ENCODE peak calls at places on chromosomes 7 and 10, in nine cellular contexts. One of them, this sample, is unnamed.

GRCh38 chr7:94003446-94004023 is 620 bp downstream of the BET1 start:
- DNase-seq in transverse colon: no peak
- DNase-seq in OCI-LY7: no peak
- DNase-seq in A549: no peak
- DNase-seq in GM23248: peak; percentile 65
- DNase-seq in PC-3: peak; percentile 26
- DNase-seq in psoas muscle: no peak
- DNase-seq in keratinocyte: no peak
- DNase-seq in mucosa of descending colon: peak; percentile 22
- DNase-seq in this sample: no peak

GRCh38 chr7:98815313-98815712 is 54.5 kb downstream of the TMEM130 start:
- DNase-seq in psoas muscle: no peak
- DNase-seq in transverse colon: no peak
- DNase-seq in PC-3: no peak
- DNase-seq in keratinocyte: no peak
- DNase-seq in mucosa of descending colon: no peak
- DNase-seq in OCI-LY7: no peak
- DNase-seq in A549: no peak
- DNase-seq in GM23248: no peak
- DNase-seq in this sample: no peak

GRCh38 chr7:102222445-102222844 is 64.2 kb upstream of the SH2B2 start:
- DNase-seq in OCI-LY7: no peak
- DNase-seq in mucosa of descending colon: no peak
- DNase-seq in psoas muscle: no peak
- DNase-seq in PC-3: no peak
- DNase-seq in transverse colon: no peak
- DNase-seq in A549: no peak
- DNase-seq in keratinocyte: no peak
- DNase-seq in GM23248: no peak
- DNase-seq in this sample: no peak

GRCh38 chr7:28572321-28573058 is 160.2 kb downstream of the CREB5 start:
- DNase-seq in transverse colon: no peak
- DNase-seq in A549: no peak
- DNase-seq in PC-3: peak; percentile 9
- DNase-seq in psoas muscle: no peak
- DNase-seq in GM23248: no peak
- DNase-seq in keratinocyte: no peak
- DNase-seq in OCI-LY7: peak; percentile 45
- DNase-seq in mucosa of descending colon: no peak
- DNase-seq in this sample: no peak

GRCh38 chr7:28354601-28355062 is 57.7 kb upstream of the CREB5 start:
- DNase-seq in transverse colon: no peak
- DNase-seq in mucosa of descending colon: no peak
- DNase-seq in A549: peak; percentile 85
- DNase-seq in psoas muscle: no peak
- DNase-seq in keratinocyte: peak; percentile 77
- DNase-seq in OCI-LY7: no peak
- DNase-seq in GM23248: peak; percentile 97
- DNase-seq in PC-3: peak; percentile 98
- DNase-seq in this sample: no peak

GRCh38 chr10:111989136-111990050 is 194.2 kb downstream of the GPAM start:
- DNase-seq in transverse colon: no peak
- DNase-seq in PC-3: no peak
- DNase-seq in keratinocyte: no peak
- DNase-seq in A549: no peak
- DNase-seq in psoas muscle: no peak
- DNase-seq in OCI-LY7: no peak
- DNase-seq in mucosa of descending colon: no peak
- DNase-seq in GM23248: no peak
- DNase-seq in this sample: no peak

GRCh38 chr10:84765656-84766055 is 437.3 kb downstream of the CCSER2 start:
- DNase-seq in mucosa of descending colon: no peak
- DNase-seq in A549: no peak
- DNase-seq in keratinocyte: no peak
- DNase-seq in GM23248: no peak
- DNase-seq in PC-3: no peak
- DNase-seq in transverse colon: no peak
- DNase-seq in OCI-LY7: no peak
- DNase-seq in psoas muscle: no peak
- DNase-seq in this sample: no peak

GRCh38 chr7:108972009-108972408 is 402.3 kb downstream of the DNAJB9 start:
- DNase-seq in transverse colon: no peak
- DNase-seq in PC-3: no peak
- DNase-seq in psoas muscle: no peak
- DNase-seq in A549: no peak
- DNase-seq in mucosa of descending colon: no peak
- DNase-seq in keratinocyte: no peak
- DNase-seq in OCI-LY7: no peak
- DNase-seq in GM23248: no peak
- DNase-seq in this sample: no peak

GRCh38 chr10:42952358-42952757 is 124.5 kb upstream of the RET start:
- DNase-seq in GM23248: peak; percentile 26
- DNase-seq in mucosa of descending colon: peak; percentile 54
- DNase-seq in PC-3: peak; percentile 73
- DNase-seq in OCI-LY7: no peak
- DNase-seq in A549: no peak
- DNase-seq in psoas muscle: peak; percentile 36
- DNase-seq in transverse colon: no peak
- DNase-seq in keratinocyte: peak; percentile 9
- DNase-seq in this sample: peak; percentile 92

GRCh38 chr7:85396676-85397075 is 209.8 kb upstream of the SEMA3D start:
- DNase-seq in OCI-LY7: no peak
- DNase-seq in keratinocyte: no peak
- DNase-seq in GM23248: no peak
- DNase-seq in mucosa of descending colon: no peak
- DNase-seq in psoas muscle: no peak
- DNase-seq in A549: no peak
- DNase-seq in transverse colon: no peak
- DNase-seq in PC-3: no peak
- DNase-seq in this sample: no peak

GRCh38 chr10:132407846-132408278 is 10.9 kb downstream of the PWWP2B start:
- DNase-seq in transverse colon: peak; percentile 91
- DNase-seq in OCI-LY7: peak; percentile 17
- DNase-seq in psoas muscle: no peak
- DNase-seq in keratinocyte: no peak
- DNase-seq in mucosa of descending colon: peak; percentile 91
- DNase-seq in PC-3: peak; percentile 80
- DNase-seq in GM23248: peak; percentile 23
- DNase-seq in A549: no peak
- DNase-seq in this sample: peak; percentile 97

GRCh38 chr7:23938937-23939552 is 229.0 kb downstream of the STK31 start:
- DNase-seq in PC-3: peak; percentile 64
- DNase-seq in OCI-LY7: peak; percentile 12
- DNase-seq in GM23248: peak; percentile 45
- DNase-seq in keratinocyte: no peak
- DNase-seq in psoas muscle: no peak
- DNase-seq in A549: peak; percentile 53
- DNase-seq in mucosa of descending colon: no peak
- DNase-seq in transverse colon: peak; percentile 38
- DNase-seq in this sample: no peak

GRCh38 chr7:64516451-64516850 is 46.4 kb downstream of the ZNF680 start:
- DNase-seq in psoas muscle: no peak
- DNase-seq in OCI-LY7: no peak
- DNase-seq in A549: no peak
- DNase-seq in keratinocyte: no peak
- DNase-seq in transverse colon: no peak
- DNase-seq in GM23248: no peak
- DNase-seq in PC-3: no peak
- DNase-seq in mucosa of descending colon: no peak
- DNase-seq in this sample: no peak
- H3K9me3 ChIP-seq in psoas muscle: peaks cover 65% of the 10 kb centered on the region
- H3K9me3 ChIP-seq in OCI-LY7: peaks cover 84% of the 10 kb centered on the region
- H3K9me3 ChIP-seq in A549: peaks cover 76% of the 10 kb centered on the region
- H3K9me3 ChIP-seq in keratinocyte: peaks cover 12% of the 10 kb centered on the region
- H3K9me3 ChIP-seq in transverse colon: peaks cover 74% of the 10 kb centered on the region
- H3K9me3 ChIP-seq in GM23248: peaks cover 11% of the 10 kb centered on the region
- H3K9me3 ChIP-seq in PC-3: peaks cover 52% of the 10 kb centered on the region
- H3K9me3 ChIP-seq in mucosa of descending colon: peaks cover 96% of the 10 kb centered on the region
- H3K9me3 ChIP-seq in this sample: peaks cover 27% of the 10 kb centered on the region

GRCh38 chr7:157977306-157977705 is 610.3 kb downstream of the PTPRN2 start:
- DNase-seq in keratinocyte: no peak
- DNase-seq in mucosa of descending colon: no peak
- DNase-seq in transverse colon: no peak
- DNase-seq in PC-3: no peak
- DNase-seq in GM23248: no peak
- DNase-seq in psoas muscle: no peak
- DNase-seq in OCI-LY7: no peak
- DNase-seq in A549: no peak
- DNase-seq in this sample: peak; percentile 39

GRCh38 chr7:157979631-157980340 is 607.8 kb downstream of the PTPRN2 start:
- DNase-seq in PC-3: no peak
- DNase-seq in GM23248: no peak
- DNase-seq in OCI-LY7: no peak
- DNase-seq in mucosa of descending colon: no peak
- DNase-seq in transverse colon: no peak
- DNase-seq in psoas muscle: no peak
- DNase-seq in keratinocyte: no peak
- DNase-seq in A549: no peak
- DNase-seq in this sample: peak; percentile 42

GRCh38 chr7:157978766-157979165 is 608.9 kb downstream of the PTPRN2 start:
- DNase-seq in A549: no peak
- DNase-seq in mucosa of descending colon: no peak
- DNase-seq in psoas muscle: no peak
- DNase-seq in transverse colon: no peak
- DNase-seq in GM23248: no peak
- DNase-seq in OCI-LY7: no peak
- DNase-seq in PC-3: no peak
- DNase-seq in keratinocyte: no peak
- DNase-seq in this sample: peak; percentile 61

GRCh38 chr7:157976406-157976805 is 611.2 kb downstream of the PTPRN2 start:
- DNase-seq in keratinocyte: no peak
- DNase-seq in GM23248: no peak
- DNase-seq in A549: no peak
- DNase-seq in psoas muscle: no peak
- DNase-seq in transverse colon: no peak
- DNase-seq in PC-3: no peak
- DNase-seq in mucosa of descending colon: no peak
- DNase-seq in OCI-LY7: no peak
- DNase-seq in this sample: peak; percentile 46

GRCh38 chr7:157977717-157978470 is 609.7 kb downstream of the PTPRN2 start:
- DNase-seq in transverse colon: no peak
- DNase-seq in A549: no peak
- DNase-seq in mucosa of descending colon: no peak
- DNase-seq in psoas muscle: no peak
- DNase-seq in GM23248: no peak
- DNase-seq in PC-3: no peak
- DNase-seq in keratinocyte: no peak
- DNase-seq in OCI-LY7: no peak
- DNase-seq in this sample: peak; percentile 28
- H3K9me3 ChIP-seq in transverse colon: peaks cover 14% of the 10 kb centered on the region
- H3K9me3 ChIP-seq in A549: no peaks in the 10 kb centered on the region
- H3K9me3 ChIP-seq in mucosa of descending colon: peaks cover 24% of the 10 kb centered on the region
- H3K9me3 ChIP-seq in psoas muscle: no peaks in the 10 kb centered on the region
- H3K9me3 ChIP-seq in GM23248: no peaks in the 10 kb centered on the region
- H3K9me3 ChIP-seq in PC-3: no peaks in the 10 kb centered on the region
- H3K9me3 ChIP-seq in keratinocyte: peaks cover 10% of the 10 kb centered on the region
- H3K9me3 ChIP-seq in OCI-LY7: no peaks in the 10 kb centered on the region
- H3K9me3 ChIP-seq in this sample: no peaks in the 10 kb centered on the region

GRCh38 chr7:57400531-57401155 is 49.3 kb upstream of the ZNF716 start:
- DNase-seq in A549: no peak
- DNase-seq in transverse colon: no peak
- DNase-seq in mucosa of descending colon: no peak
- DNase-seq in keratinocyte: no peak
- DNase-seq in GM23248: no peak
- DNase-seq in OCI-LY7: no peak
- DNase-seq in psoas muscle: no peak
- DNase-seq in PC-3: no peak
- DNase-seq in this sample: peak; percentile 54

GRCh38 chr7:57403601-57404342 is 46.2 kb upstream of the ZNF716 start:
- DNase-seq in A549: no peak
- DNase-seq in OCI-LY7: no peak
- DNase-seq in transverse colon: no peak
- DNase-seq in psoas muscle: peak; percentile 69
- DNase-seq in PC-3: peak; percentile 28
- DNase-seq in GM23248: no peak
- DNase-seq in mucosa of descending colon: no peak
- DNase-seq in keratinocyte: no peak
- DNase-seq in this sample: peak; percentile 60

GRCh38 chr7:57407125-57407524 is 42.9 kb upstream of the ZNF716 start:
- DNase-seq in mucosa of descending colon: no peak
- DNase-seq in OCI-LY7: no peak
- DNase-seq in keratinocyte: no peak
- DNase-seq in transverse colon: no peak
- DNase-seq in GM23248: no peak
- DNase-seq in psoas muscle: no peak
- DNase-seq in PC-3: no peak
- DNase-seq in A549: no peak
- DNase-seq in this sample: no peak

GRCh38 chr7:57404967-57405421 is 45.0 kb upstream of the ZNF716 start:
- DNase-seq in GM23248: no peak
- DNase-seq in psoas muscle: no peak
- DNase-seq in PC-3: no peak
- DNase-seq in A549: no peak
- DNase-seq in mucosa of descending colon: no peak
- DNase-seq in OCI-LY7: no peak
- DNase-seq in transverse colon: no peak
- DNase-seq in keratinocyte: no peak
- DNase-seq in this sample: peak; percentile 47

GRCh38 chr7:57404343-57404966 is 45.5 kb upstream of the ZNF716 start:
- DNase-seq in transverse colon: no peak
- DNase-seq in OCI-LY7: no peak
- DNase-seq in psoas muscle: peak; percentile 63
- DNase-seq in keratinocyte: no peak
- DNase-seq in GM23248: no peak
- DNase-seq in A549: no peak
- DNase-seq in mucosa of descending colon: no peak
- DNase-seq in PC-3: peak; percentile 52
- DNase-seq in this sample: peak; percentile 65
- H3K9me3 ChIP-seq in transverse colon: peaks cover 4% of the 10 kb centered on the region
- H3K9me3 ChIP-seq in OCI-LY7: no peaks in the 10 kb centered on the region
- H3K9me3 ChIP-seq in psoas muscle: no peaks in the 10 kb centered on the region
- H3K9me3 ChIP-seq in keratinocyte: peaks cover 8% of the 10 kb centered on the region
- H3K9me3 ChIP-seq in GM23248: no peaks in the 10 kb centered on the region
- H3K9me3 ChIP-seq in A549: no peaks in the 10 kb centered on the region
- H3K9me3 ChIP-seq in mucosa of descending colon: peaks cover 57% of the 10 kb centered on the region
- H3K9me3 ChIP-seq in PC-3: no peaks in the 10 kb centered on the region
- H3K9me3 ChIP-seq in this sample: no peaks in the 10 kb centered on the region

GRCh38 chr7:154638286-154638685 is 364.6 kb downstream of the PAXIP1 start:
- DNase-seq in A549: no peak
- DNase-seq in OCI-LY7: no peak
- DNase-seq in keratinocyte: no peak
- DNase-seq in psoas muscle: no peak
- DNase-seq in PC-3: no peak
- DNase-seq in transverse colon: no peak
- DNase-seq in mucosa of descending colon: no peak
- DNase-seq in GM23248: no peak
- DNase-seq in this sample: no peak

GRCh38 chr7:154644366-154644765 is 358.6 kb downstream of the PAXIP1 start:
- DNase-seq in keratinocyte: no peak
- DNase-seq in mucosa of descending colon: no peak
- DNase-seq in PC-3: no peak
- DNase-seq in OCI-LY7: no peak
- DNase-seq in transverse colon: no peak
- DNase-seq in psoas muscle: no peak
- DNase-seq in GM23248: no peak
- DNase-seq in A549: no peak
- DNase-seq in this sample: no peak

GRCh38 chr7:154640917-154641316 is 362.0 kb downstream of the PAXIP1 start:
- DNase-seq in A549: no peak
- DNase-seq in keratinocyte: no peak
- DNase-seq in mucosa of descending colon: no peak
- DNase-seq in OCI-LY7: no peak
- DNase-seq in GM23248: no peak
- DNase-seq in transverse colon: no peak
- DNase-seq in psoas muscle: no peak
- DNase-seq in PC-3: no peak
- DNase-seq in this sample: no peak

GRCh38 chr7:154640266-154640865 is 362.6 kb downstream of the PAXIP1 start:
- DNase-seq in PC-3: no peak
- DNase-seq in OCI-LY7: no peak
- DNase-seq in GM23248: no peak
- DNase-seq in keratinocyte: no peak
- DNase-seq in psoas muscle: no peak
- DNase-seq in A549: no peak
- DNase-seq in mucosa of descending colon: peak; percentile 26
- DNase-seq in transverse colon: peak; percentile 11
- DNase-seq in this sample: no peak
- H3K9me3 ChIP-seq in PC-3: no peaks in the 10 kb centered on the region
- H3K9me3 ChIP-seq in OCI-LY7: no peaks in the 10 kb centered on the region
- H3K9me3 ChIP-seq in GM23248: peaks cover 5% of the 10 kb centered on the region
- H3K9me3 ChIP-seq in keratinocyte: peaks cover 3% of the 10 kb centered on the region
- H3K9me3 ChIP-seq in psoas muscle: no peaks in the 10 kb centered on the region
- H3K9me3 ChIP-seq in A549: no peaks in the 10 kb centered on the region
- H3K9me3 ChIP-seq in mucosa of descending colon: no peaks in the 10 kb centered on the region
- H3K9me3 ChIP-seq in transverse colon: no peaks in the 10 kb centered on the region
- H3K9me3 ChIP-seq in this sample: peaks cover 7% of the 10 kb centered on the region

This sample was measured in kidney.